ENCODE peak calls at places on chromosomes 12 and 14, in nine cellular contexts. U is stomach, W is astrocyte of the spinal cord, J is Calu3, K is hepatocyte, T is cardiac muscle cell, O is lower leg skin, G is foreskin fibroblast, F is ovary. B is an unnamed sample.

GRCh38 chr12:25997401-25997973 is 39.0 kb downstream of the RASSF8 start:
- DNase-seq in U (no peak), W (peak), J (no peak), K (no peak), T (peak), O (no peak), G (peak), F (no peak), B (no peak)

GRCh38 chr14:78005325-78005724 is 164.8 kb upstream of the NRXN3 start:
- DNase-seq in U (no peak), W (peak), J (peak), K (peak), T (peak), O (no peak), G (no peak), F (no peak), B (no peak)

GRCh38 chr14:35929171-35929570 is 103.0 kb downstream of the BRMS1L start:
- DNase-seq in U (no peak), W (no peak), J (no peak), K (no peak), T (no peak), O (no peak), G (no peak), F (no peak), B (no peak)

GRCh38 chr12:89756638-89757321 is 48.1 kb upstream of the ATP2B1 start:
- DNase-seq in U (no peak), W (peak), J (peak), K (peak), T (peak), O (peak), G (peak), F (no peak), B (no peak)

GRCh38 chr12:2813573-2814185 is 1.2 kb downstream of the ITFG2 start:
- DNase-seq in U (no peak), W (peak), J (peak), K (peak), T (peak), O (peak), G (peak), F (no peak), B (no peak)

GRCh38 chr12:26723379-26724308 is 109.3 kb downstream of the ITPR2 start:
- DNase-seq in U (no peak), W (peak), J (no peak), K (no peak), T (peak), O (no peak), G (no peak), F (peak), B (no peak)

GRCh38 chr14:80434574-80435321 is 223.4 kb upstream of the DIO2 start:
- DNase-seq in U (peak), W (peak), J (no peak), K (peak), T (no peak), O (no peak), G (no peak), F (no peak), B (no peak)

GRCh38 chr12:95151821-95152220 is 65.4 kb downstream of the FGD6 start:
- DNase-seq in U (no peak), W (no peak), J (no peak), K (no peak), T (no peak), O (no peak), G (no peak), F (no peak), B (no peak)

GRCh38 chr12:15966426-15966825 is 55.3 kb downstream of the DERA start:
- DNase-seq in U (no peak), W (peak), J (no peak), K (no peak), T (peak), O (no peak), G (peak), F (no peak), B (no peak)

GRCh38 chr12:108875280-108875679 is 4.6 kb upstream of the DAO start:
- DNase-seq in U (no peak), W (no peak), J (no peak), K (no peak), T (no peak), O (no peak), G (no peak), F (no peak), B (no peak)

GRCh38 chr12:111444314-111444705 is 38.6 kb downstream of the SH2B3 start:
- DNase-seq in U (peak), W (peak), J (no peak), K (no peak), T (no peak), O (no peak), G (no peak), F (no peak), B (no peak)

GRCh38 chr12:122297494-122297893 is 31.2 kb upstream of the VPS33A start:
- DNase-seq in U (no peak), W (no peak), J (no peak), K (no peak), T (no peak), O (no peak), G (no peak), F (no peak), B (no peak)

GRCh38 chr12:97751704-97752103 is 289.1 kb downstream of the RMST start:
- DNase-seq in U (no peak), W (no peak), J (no peak), K (no peak), T (no peak), O (no peak), G (no peak), F (no peak), B (no peak)

GRCh38 chr12:127245437-127245836 is 1021.5 kb upstream of the TMEM132C start:
- DNase-seq in U (no peak), W (peak), J (no peak), K (no peak), T (peak), O (no peak), G (peak), F (no peak), B (no peak)

GRCh38 chr14:99123208-99123870 is 148.7 kb downstream of the BCL11B start:
- DNase-seq in U (peak), W (no peak), J (no peak), K (no peak), T (no peak), O (no peak), G (no peak), F (no peak), B (no peak)

GRCh38 chr12:52798671-52799497 is 3.0 kb upstream of the KRT3 start:
- DNase-seq in U (no peak), W (no peak), J (peak), K (peak), T (no peak), O (no peak), G (no peak), F (no peak), B (no peak)

GRCh38 chr12:38056701-38057689 is 259.6 kb upstream of the ALG10B start:
- DNase-seq in U (no peak), W (no peak), J (peak), K (no peak), T (no peak), O (no peak), G (no peak), F (no peak), B (no peak)

GRCh38 chr12:56670836-56671235 is 17.2 kb downstream of the PTGES3 start:
- DNase-seq in U (no peak), W (no peak), J (no peak), K (no peak), T (no peak), O (no peak), G (no peak), F (no peak), B (peak)

GRCh38 chr14:32246751-32247150 is 43.7 kb upstream of the RNU6-8 start:
- DNase-seq in U (no peak), W (no peak), J (no peak), K (no peak), T (no peak), O (no peak), G (no peak), F (no peak), B (no peak)
- TF ChIP-seq CTCF in U (no peak), W (no peak), J (no peak), K (no peak), T (no peak), O (no peak), G (no peak), F (no peak), B (no peak)

GRCh38 chr12:123929869-123930583 is 42.6 kb downstream of the CCDC92 start:
- DNase-seq in U (no peak), W (no peak), J (no peak), K (no peak), T (no peak), O (no peak), G (no peak), F (no peak), B (no peak)

GRCh38 chr12:123928897-123929296 is 43.7 kb downstream of the CCDC92 start:
- DNase-seq in U (no peak), W (no peak), J (no peak), K (no peak), T (no peak), O (no peak), G (no peak), F (no peak), B (no peak)

GRCh38 chr12:123924539-123924938 is 48.1 kb downstream of the CCDC92 start:
- DNase-seq in U (no peak), W (no peak), J (no peak), K (no peak), T (no peak), O (no peak), G (no peak), F (no peak), B (no peak)

GRCh38 chr12:123931686-123932321 is 40.8 kb downstream of the CCDC92 start:
- DNase-seq in U (no peak), W (no peak), J (no peak), K (no peak), T (no peak), O (no peak), G (no peak), F (no peak), B (no peak)

DNA sequence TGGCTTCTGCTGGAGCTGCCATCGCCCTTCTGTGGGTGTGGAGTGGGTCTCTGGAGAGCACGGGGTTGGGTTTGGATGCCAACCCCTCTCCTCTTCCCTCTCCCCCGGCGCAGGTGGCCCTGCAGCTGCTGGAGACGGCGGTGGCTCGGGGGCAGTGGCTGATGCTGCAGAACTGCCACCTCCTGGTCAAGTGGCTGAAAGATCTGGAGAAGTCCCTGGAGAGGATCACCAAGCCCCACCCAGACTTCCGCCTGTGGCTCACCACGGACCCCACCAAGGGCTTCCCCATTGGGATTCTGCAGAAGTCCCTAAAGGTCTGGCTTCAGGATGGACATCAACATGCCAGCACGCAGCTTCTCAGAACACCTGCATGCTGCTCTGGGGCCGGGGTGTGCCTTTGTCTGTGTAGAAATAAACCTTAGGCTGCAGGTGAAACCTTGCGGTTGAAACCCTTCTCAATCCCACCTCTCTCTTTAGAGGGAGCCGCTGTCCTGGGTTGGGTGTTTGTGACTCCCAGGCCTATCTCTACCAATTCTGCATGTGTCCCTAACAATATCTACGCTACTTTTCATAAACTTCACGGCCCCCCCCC is 44.3 kb downstream of the CCDC92 start:
- DNase-seq in U (no peak), W (no peak), J (no peak), K (no peak), T (no peak), O (no peak), G (no peak), F (no peak), B (peak)
- TF ChIP-seq CTCF in U (no peak), W (no peak), J (no peak), K (no peak), T (no peak), O (no peak), G (no peak), F (no peak), B (no peak)

GRCh38 chr14:64725879-64726584 is 21.8 kb downstream of the PLEKHG3 start:
- DNase-seq in U (no peak), W (no peak), J (no peak), K (no peak), T (no peak), O (no peak), G (no peak), F (no peak), B (no peak)
- TF ChIP-seq CTCF in U (no peak), W (no peak), J (no peak), K (no peak), T (no peak), O (no peak), G (no peak), F (no peak), B (no peak)

GRCh38 chr14:71290301-71290700 is 383.0 kb downstream of the PCNX1 start:
- DNase-seq in U (no peak), W (peak), J (no peak), K (no peak), T (no peak), O (no peak), G (no peak), F (no peak), B (no peak)
- TF ChIP-seq CTCF in U (no peak), W (no peak), J (no peak), K (no peak), T (no peak), O (no peak), G (no peak), F (no peak), B (no peak)

GRCh38 chr14:25413058-25413457 is 363.1 kb upstream of the STXBP6 start:
- DNase-seq in U (no peak), W (no peak), J (no peak), K (no peak), T (no peak), O (no peak), G (no peak), F (no peak), B (no peak)

GRCh38 chr14:25406818-25407217 is 356.9 kb upstream of the STXBP6 start:
- DNase-seq in U (no peak), W (no peak), J (peak), K (peak), T (peak), O (no peak), G (no peak), F (no peak), B (no peak)

DNA sequence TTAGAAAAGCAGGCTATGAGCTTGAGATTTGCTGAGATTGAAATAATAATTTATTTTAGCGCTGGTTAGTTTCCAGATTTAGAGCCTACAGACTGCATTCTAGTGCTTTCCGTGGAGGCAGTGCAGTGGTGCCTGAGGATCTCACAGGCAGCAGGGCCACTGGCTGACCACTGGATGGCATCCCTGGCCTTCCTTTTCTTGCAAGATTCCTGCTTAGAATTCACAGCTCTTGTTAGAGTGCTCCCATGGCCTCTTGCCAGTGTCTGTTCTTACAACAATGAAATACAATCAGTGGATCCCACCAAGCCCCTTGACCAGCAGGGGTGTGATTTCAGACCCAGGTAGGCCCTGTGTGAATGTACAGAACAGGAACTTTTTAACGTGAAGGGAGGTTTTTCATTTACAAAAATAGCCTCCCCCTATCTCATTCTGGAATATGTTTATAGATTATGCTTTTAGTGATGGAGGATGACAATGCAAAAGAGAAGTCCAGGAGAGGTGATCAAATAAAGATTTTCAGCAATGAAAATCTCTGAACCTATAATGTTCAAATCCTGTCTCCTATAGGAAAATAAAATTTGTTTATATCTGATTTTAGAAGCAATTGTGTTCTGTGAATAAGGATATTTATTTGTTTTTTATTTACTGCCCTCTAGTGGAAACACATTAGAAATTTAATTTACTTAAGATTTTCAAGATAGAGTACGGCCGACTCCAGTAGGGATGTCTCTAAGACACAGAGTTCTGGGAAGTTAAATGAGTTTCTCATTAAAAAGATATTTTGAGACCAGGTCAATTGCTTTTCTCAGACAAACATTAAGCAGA is 362.2 kb upstream of the STXBP6 start:
- DNase-seq in U (no peak), W (peak), J (peak), K (peak), T (peak), O (no peak), G (no peak), F (no peak), B (no peak)
- TF ChIP-seq CTCF in U (no peak), W (no peak), J (peak), K (peak), T (no peak), O (no peak), G (peak), F (no peak), B (peak)

B was measured in chondrocyte.